ENCODE peak calls at places on chromosomes 11 and 22, in five cellular contexts. One of them, this sample, is unnamed.

GRCh38 chr22:31210830-31211503 is 1.1 kb upstream of the LIMK2 start:
- DNase-seq in LoVo: no peak
- DNase-seq in NCI-H510A treated with DMSO at 0.1 percent for 48 hours: no peak
- DNase-seq in cerebellum: no peak
- DNase-seq in lower leg skin: no peak
- DNase-seq in this sample: no peak

GRCh38 chr11:124194696-124195418 is 11.7 kb downstream of the OR10D3 start:
- DNase-seq in LoVo: peak
- DNase-seq in NCI-H510A treated with DMSO at 0.1 percent for 48 hours: peak
- DNase-seq in cerebellum: no peak
- DNase-seq in lower leg skin: no peak
- DNase-seq in this sample: peak

GRCh38 chr11:73206751-73207280 is 11.3 kb upstream of the P2RY2 start:
- DNase-seq in LoVo: no peak
- DNase-seq in NCI-H510A treated with DMSO at 0.1 percent for 48 hours: no peak
- DNase-seq in cerebellum: no peak
- DNase-seq in lower leg skin: no peak
- DNase-seq in this sample: no peak

GRCh38 chr11:2265396-2265795 is 5.0 kb downstream of the ASCL2 start:
- DNase-seq in LoVo: no peak
- DNase-seq in NCI-H510A treated with DMSO at 0.1 percent for 48 hours: no peak
- DNase-seq in cerebellum: no peak
- DNase-seq in lower leg skin: peak
- DNase-seq in this sample: peak

GRCh38 chr11:117525866-117526265 is 198.2 kb downstream of the CEP164 start:
- DNase-seq in LoVo: no peak
- DNase-seq in NCI-H510A treated with DMSO at 0.1 percent for 48 hours: no peak
- DNase-seq in cerebellum: no peak
- DNase-seq in lower leg skin: no peak
- DNase-seq in this sample: no peak

GRCh38 chr22:26432619-26433311 is 3.7 kb downstream of the ASPHD2 start:
- DNase-seq in LoVo: no peak
- DNase-seq in NCI-H510A treated with DMSO at 0.1 percent for 48 hours: no peak
- DNase-seq in cerebellum: no peak
- DNase-seq in lower leg skin: no peak
- DNase-seq in this sample: no peak

GRCh38 chr11:124898711-124899110 is 1.0 kb upstream of the ROBO4 start:
- DNase-seq in LoVo: no peak
- DNase-seq in NCI-H510A treated with DMSO at 0.1 percent for 48 hours: no peak
- DNase-seq in cerebellum: peak
- DNase-seq in lower leg skin: peak
- DNase-seq in this sample: peak

GRCh38 chr11:26753738-26754504 is 32.1 kb upstream of the SLC5A12 start:
- DNase-seq in LoVo: peak
- DNase-seq in NCI-H510A treated with DMSO at 0.1 percent for 48 hours: peak
- DNase-seq in cerebellum: peak
- DNase-seq in lower leg skin: no peak
- DNase-seq in this sample: peak

GRCh38 chr22:41302016-41302767 is 867 bp downstream of the ZC3H7B start:
- DNase-seq in LoVo: no peak
- DNase-seq in NCI-H510A treated with DMSO at 0.1 percent for 48 hours: no peak
- DNase-seq in cerebellum: no peak
- DNase-seq in lower leg skin: no peak
- DNase-seq in this sample: no peak

GRCh38 chr11:27699926-27700350 is 317 bp downstream of the BDNF start:
- DNase-seq in LoVo: no peak
- DNase-seq in NCI-H510A treated with DMSO at 0.1 percent for 48 hours: no peak
- DNase-seq in cerebellum: no peak
- DNase-seq in lower leg skin: peak
- DNase-seq in this sample: no peak

GRCh38 chr22:22122348-22123117 is 122.1 kb upstream of the VPREB1 start:
- DNase-seq in LoVo: no peak
- DNase-seq in NCI-H510A treated with DMSO at 0.1 percent for 48 hours: no peak
- DNase-seq in cerebellum: no peak
- DNase-seq in lower leg skin: no peak
- DNase-seq in this sample: no peak

GRCh38 chr11:66743271-66743968 is 14.4 kb upstream of the SPTBN2 start:
- DNase-seq in LoVo: peak
- DNase-seq in NCI-H510A treated with DMSO at 0.1 percent for 48 hours: no peak
- DNase-seq in cerebellum: peak
- DNase-seq in lower leg skin: peak
- DNase-seq in this sample: peak

GRCh38 chr22:33271390-33272161 is 213.4 kb upstream of the SYN3 start:
- DNase-seq in LoVo: no peak
- DNase-seq in NCI-H510A treated with DMSO at 0.1 percent for 48 hours: no peak
- DNase-seq in cerebellum: peak
- DNase-seq in lower leg skin: no peak
- DNase-seq in this sample: peak

GRCh38 chr11:2902784-2903671 is 17.5 kb upstream of the CDKN1C start:
- DNase-seq in LoVo: peak
- DNase-seq in NCI-H510A treated with DMSO at 0.1 percent for 48 hours: no peak
- DNase-seq in cerebellum: no peak
- DNase-seq in lower leg skin: no peak
- DNase-seq in this sample: peak

GRCh38 chr11:61083601-61084147 is 18.6 kb upstream of the CD5 start:
- DNase-seq in LoVo: no peak
- DNase-seq in NCI-H510A treated with DMSO at 0.1 percent for 48 hours: no peak
- DNase-seq in cerebellum: no peak
- DNase-seq in lower leg skin: no peak
- DNase-seq in this sample: no peak

GRCh38 chr22:50092342-50092741 is 2.5 kb downstream of the MOV10L1 start:
- DNase-seq in LoVo: no peak
- DNase-seq in NCI-H510A treated with DMSO at 0.1 percent for 48 hours: no peak
- DNase-seq in cerebellum: no peak
- DNase-seq in lower leg skin: no peak
- DNase-seq in this sample: no peak

GRCh38 chr11:44226472-44226871 is 83.5 kb downstream of the ALX4 start:
- DNase-seq in LoVo: no peak
- DNase-seq in NCI-H510A treated with DMSO at 0.1 percent for 48 hours: no peak
- DNase-seq in cerebellum: no peak
- DNase-seq in lower leg skin: no peak
- DNase-seq in this sample: no peak

GRCh38 chr11:122344281-122344680 is 228.3 kb upstream of the BLID start:
- DNase-seq in LoVo: peak
- DNase-seq in NCI-H510A treated with DMSO at 0.1 percent for 48 hours: no peak
- DNase-seq in cerebellum: no peak
- DNase-seq in lower leg skin: no peak
- DNase-seq in this sample: no peak

This sample was measured in mucosa of gallbladder.